ENCODE peak calls at places on chromosomes 1 and 21, in seven cellular contexts. T is activated T-helper 9 cell treated with anti-CD3 and anti-CD28 coated beads, Interleukin-2, amount 50 U/mL, for 16 hours; W is CD4-positive, alpha-beta T cell; R is aorta; P is T47D; S is GM23338; M is stimulated activated CD8-positive, alpha-beta memory T cell treated with anti-CD3 and anti-CD28 coated beads, Interleukin-15, amount 100 ng/mL, for 24 hours. V is an unnamed sample.

GRCh38 chr1:157140068-157140588 is 1.9 kb upstream of the ETV3 start:
- DNase-seq in S (peak), P (no peak), T (no peak), M (no peak), R (no peak), W (no peak), V (no peak)

GRCh38 chr1:160726114-160726497 is 12.9 kb upstream of the SLAMF7 start:
- DNase-seq in R (no peak), T (no peak), M (no peak), W (no peak), S (no peak), P (peak), V (peak)

GRCh38 chr1:172112573-172112972 is 271.3 kb downstream of the DNM3 start:
- DNase-seq in M (no peak), S (no peak), W (no peak), P (no peak), R (no peak), T (no peak), V (no peak)

GRCh38 chr21:31187499-31187898 is 149.2 kb upstream of the KRTAP19-8 start:
- DNase-seq in S (peak), M (no peak), W (no peak), P (no peak), T (no peak), R (no peak), V (no peak)

GRCh38 chr1:116982319-116983004 is 19.1 kb upstream of the CD101 start:
- DNase-seq in S (peak), W (no peak), T (no peak), R (no peak), M (no peak), P (peak), V (no peak)

GRCh38 chr1:247054992-247055415 is 23.6 kb downstream of the ZNF670 start:
- DNase-seq in P (no peak), S (no peak), M (no peak), W (no peak), R (no peak), T (no peak), V (peak)

GRCh38 chr1:191541741-191542140 is 616.5 kb upstream of the RGS18 start:
- DNase-seq in T (no peak), S (no peak), P (no peak), M (no peak), R (no peak), W (no peak), V (no peak)

GRCh38 chr1:112034277-112034676 is 44.8 kb upstream of the KCND3 start:
- DNase-seq in R (no peak), W (no peak), P (no peak), M (no peak), T (no peak), S (no peak), V (no peak)

GRCh38 chr1:43441894-43442632 is 11.7 kb downstream of the HYI start:
- DNase-seq in M (no peak), W (no peak), S (no peak), R (peak), T (no peak), P (no peak), V (no peak)

GRCh38 chr1:46517932-46518498 is 28.4 kb downstream of the DMBX1 start:
- DNase-seq in S (no peak), T (no peak), P (no peak), M (no peak), R (no peak), W (no peak), V (no peak)

GRCh38 chr1:168260393-168260792 is 20.3 kb upstream of the TBX19 start:
- DNase-seq in S (peak), M (no peak), P (no peak), T (no peak), W (no peak), R (no peak), V (no peak)

GRCh38 chr1:7261490-7261889 is 476.2 kb downstream of the CAMTA1 start:
- DNase-seq in M (no peak), W (no peak), T (no peak), R (no peak), P (no peak), S (peak), V (no peak)

GRCh38 chr1:101371259-101371658 is 134.4 kb downstream of the S1PR1 start:
- DNase-seq in R (no peak), W (no peak), T (no peak), M (no peak), S (no peak), P (no peak), V (peak)

GRCh38 chr1:3053366-3053980 is 15.5 kb upstream of the PRDM16 start:
- DNase-seq in R (no peak), S (no peak), P (no peak), W (no peak), T (no peak), M (no peak), V (no peak)

GRCh38 chr1:116496380-116496779 is 74.4 kb downstream of the CD58 start:
- DNase-seq in R (peak), S (no peak), M (no peak), T (no peak), P (no peak), W (no peak), V (peak)

GRCh38 chr1:93815738-93816110 is 63.3 kb downstream of the DNTTIP2 start:
- DNase-seq in P (no peak), T (no peak), R (no peak), W (no peak), S (no peak), M (no peak), V (no peak)

GRCh38 chr21:42245348-42246185 is 26.6 kb downstream of the ABCG1 start:
- DNase-seq in W (no peak), S (peak), M (no peak), T (no peak), P (no peak), R (peak), V (no peak)

GRCh38 chr1:10637833-10638558 is 158.4 kb downstream of the CASZ1 start:
- DNase-seq in R (no peak), S (no peak), P (no peak), T (no peak), W (no peak), M (no peak), V (no peak)

GRCh38 chr1:29974345-29974744 is 738.0 kb downstream of the PTPRU start:
- DNase-seq in R (no peak), T (no peak), S (peak), P (no peak), M (no peak), W (no peak), V (peak)

GRCh38 chr1:207944571-207944970 is 33.6 kb upstream of the CD34 start:
- DNase-seq in R (no peak), W (no peak), M (no peak), S (no peak), P (no peak), T (no peak), V (peak)

GRCh38 chr21:14054682-14055081 is 156.1 kb downstream of the LIPI start:
- DNase-seq in M (no peak), P (no peak), R (no peak), S (no peak), T (no peak), W (no peak), V (no peak)

GRCh38 chr21:42463861-42464515 is 32.0 kb downstream of the RSPH1 start:
- DNase-seq in R (peak), P (peak), T (peak), S (peak), W (peak), M (no peak), V (peak)